ENCODE peak calls at places on chromosomes 4 and X, in seven cellular contexts. B, E, M, W, Q, N and K are unnamed samples.

GRCh38 chr4:94342713-94343112 is at the start of gene HPGDS:
- DNase-seq in Q (no peak), W (no peak), B (no peak), E (no peak), M (no peak), N (no peak), K (no peak)

GRCh38 chr4:123352240-123352945 is 44.2 kb upstream of the SPRY1 start:
- DNase-seq in B (no peak), E (no peak), W (no peak), Q (no peak), M (no peak), N (no peak), K (no peak)

GRCh38 chr4:77073981-77074865 is 1.6 kb downstream of the CCNI start:
- DNase-seq in B (peak; percentile 18), W (no peak), N (peak; percentile 18), Q (no peak), E (no peak), M (no peak), K (no peak)

GRCh38 chr4:24070117-24070516 is 180.3 kb upstream of the PPARGC1A start:
- DNase-seq in N (peak; percentile 96), W (no peak), E (no peak), M (no peak), Q (no peak), B (peak; percentile 69), K (no peak)

GRCh38 chr4:64911846-64912245 is 502.6 kb upstream of the TECRL start:
- DNase-seq in M (no peak), E (no peak), N (peak; percentile 3), W (no peak), B (no peak), Q (no peak), K (no peak)

GRCh38 chrX:10415704-10416001 is 204.7 kb downstream of the MID1 start:
- DNase-seq in Q (no peak), W (no peak), M (no peak), N (peak; percentile 43), B (no peak), E (no peak), K (no peak)

GRCh38 chr4:167088115-167088514 is 146.2 kb downstream of the SPOCK3 start:
- DNase-seq in N (no peak), E (no peak), Q (no peak), M (no peak), B (no peak), W (no peak), K (no peak)

GRCh38 chr4:80385397-80386280 is 50.1 kb downstream of the CFAP299 start:
- DNase-seq in E (no peak), Q (no peak), B (no peak), M (no peak), W (no peak), N (no peak), K (no peak)

GRCh38 chr4:99648321-99648720 is 9.3 kb downstream of the C4orf54 start:
- DNase-seq in Q (peak; percentile 67), B (no peak), M (no peak), E (no peak), N (no peak), W (no peak), K (no peak)

GRCh38 chr4:187387709-187388108 is 607.9 kb upstream of the ZFP42 start:
- DNase-seq in W (no peak), N (peak; percentile 2), M (no peak), Q (no peak), B (no peak), E (no peak), K (no peak)

GRCh38 chr4:114879916-114880315 is 233.5 kb downstream of the NDST4 start:
- DNase-seq in M (peak; percentile 63), N (no peak), Q (no peak), W (no peak), B (no peak), E (no peak), K (peak; percentile 61)

GRCh38 chr4:7435411-7436095 is 823 bp upstream of the PSAPL1 start:
- DNase-seq in N (no peak), B (no peak), E (no peak), W (no peak), Q (no peak), M (no peak), K (no peak)

GRCh38 chrX:70332600-70332999 is 42.7 kb downstream of the KIF4A start:
- DNase-seq in W (no peak), M (no peak), E (no peak), Q (no peak), B (peak; percentile 25), N (peak; percentile 2), K (no peak)

GRCh38 chr4:141350122-141350904 is 129.6 kb downstream of the ZNF330 start:
- DNase-seq in W (no peak), E (no peak), N (peak; percentile 58), B (no peak), Q (no peak), M (no peak), K (peak; percentile 0)

GRCh38 chr4:68176904-68177303 is 47.2 kb upstream of the TMPRSS11F start:
- DNase-seq in Q (no peak), B (no peak), E (no peak), N (no peak), W (no peak), M (no peak), K (no peak)

GRCh38 chrX:44874481-44875184 is 1.6 kb downstream of the KDM6A start:
- DNase-seq in W (peak; percentile 3), E (peak; percentile 41), B (peak; percentile 71), N (peak; percentile 61), M (no peak), Q (no peak), K (peak; percentile 5)

GRCh38 chrX:40095588-40096394 is 2.0 kb downstream of the BCOR start:
- DNase-seq in M (no peak), N (peak; percentile 46), B (peak; percentile 20), E (no peak), Q (peak; percentile 55), W (peak; percentile 6), K (no peak)

GRCh38 chrX:40773809-40774208 is 38.5 kb upstream of the MED14 start:
- DNase-seq in M (no peak), Q (no peak), E (no peak), B (peak; percentile 22), W (no peak), N (peak; percentile 81), K (no peak)

GRCh38 chr4:56424176-56424575 is 11.2 kb downstream of the PPAT start:
- DNase-seq in W (no peak), E (no peak), B (no peak), Q (no peak), N (no peak), M (no peak), K (no peak)

GRCh38 chr4:11765849-11766453 is 337.3 kb upstream of the HS3ST1 start:
- DNase-seq in Q (no peak), E (no peak), B (peak; percentile 34), W (no peak), N (peak; percentile 15), M (no peak), K (no peak)

GRCh38 chr4:55248756-55249155 is 97.3 kb upstream of the SRD5A3 start:
- DNase-seq in M (no peak), B (no peak), W (no peak), N (no peak), Q (no peak), E (no peak), K (no peak)

GRCh38 chrX:12702509-12703091 is 88.6 kb upstream of the PRPS2 start:
- DNase-seq in N (peak; percentile 18), W (no peak), M (no peak), B (no peak), E (peak; percentile 10), Q (no peak), K (no peak)

GRCh38 chr4:133584714-133585113 is 435.6 kb downstream of the PCDH10 start:
- DNase-seq in E (no peak), B (no peak), Q (no peak), W (no peak), M (no peak), N (peak; percentile 5), K (no peak)

GRCh38 chr4:183011213-183011907 is 87.7 kb upstream of the WWC2 start:
- DNase-seq in Q (no peak), N (peak; percentile 47), M (no peak), B (no peak), E (no peak), W (no peak), K (no peak)

GRCh38 chr4:156293657-156294297 is 340.1 kb upstream of the CTSO start:
- DNase-seq in E (no peak), N (peak; percentile 94), W (no peak), Q (no peak), B (peak; percentile 13), M (no peak), K (peak; percentile 2)

GRCh38 chr4:36712013-36712412 is 430.6 kb downstream of the DTHD1 start:
- DNase-seq in Q (no peak), N (no peak), E (no peak), B (no peak), W (no peak), M (no peak), K (no peak)

GRCh38 chr4:79044260-79044659 is 105.0 kb upstream of the PAQR3 start:
- DNase-seq in N (no peak), Q (no peak), W (no peak), E (no peak), B (no peak), M (no peak), K (no peak)

GRCh38 chr4:31086771-31087330 is 366.7 kb downstream of the PCDH7 start:
- DNase-seq in B (no peak), E (no peak), N (no peak), W (no peak), Q (no peak), M (no peak), K (no peak)

GRCh38 chr4:84719115-84719514 is 136.2 kb downstream of the CDS1 start:
- DNase-seq in M (no peak), W (no peak), Q (no peak), B (no peak), E (no peak), N (no peak), K (no peak)